ENCODE peak calls at places on chromosomes 1 and 21, in six cellular contexts. One of them, this sample, is unnamed.

GRCh38 chr1:53591924-53592323 is 132.7 kb downstream of the DMRTB1 start:
- DNase-seq in trophoblast cell: no peak
- DNase-seq in IMR-90: no peak
- DNase-seq in H9: no peak
- DNase-seq in H1: no peak
- DNase-seq in mesenchymal stem cell: no peak
- DNase-seq in this sample: no peak

GRCh38 chr1:170704256-170704655 is 40.3 kb downstream of the PRRX1 start:
- DNase-seq in IMR-90: peak
- DNase-seq in mesenchymal stem cell: no peak
- DNase-seq in H1: no peak
- DNase-seq in H9: no peak
- DNase-seq in trophoblast cell: no peak
- DNase-seq in this sample: no peak

GRCh38 chr1:183063349-183063748 is 40.1 kb downstream of the LAMC1 start:
- DNase-seq in trophoblast cell: no peak
- DNase-seq in IMR-90: peak
- DNase-seq in mesenchymal stem cell: no peak
- DNase-seq in H1: no peak
- DNase-seq in H9: no peak
- DNase-seq in this sample: no peak

GRCh38 chr1:54254055-54254454 is 54.1 kb downstream of the MRPL37 start:
- DNase-seq in H9: no peak
- DNase-seq in mesenchymal stem cell: no peak
- DNase-seq in trophoblast cell: no peak
- DNase-seq in H1: no peak
- DNase-seq in IMR-90: peak
- DNase-seq in this sample: no peak

GRCh38 chr1:54474500-54475235 is 68.5 kb upstream of the SSBP3 start:
- DNase-seq in trophoblast cell: no peak
- DNase-seq in H1: no peak
- DNase-seq in H9: peak
- DNase-seq in mesenchymal stem cell: peak
- DNase-seq in IMR-90: no peak
- DNase-seq in this sample: no peak

GRCh38 chr1:220685879-220686278 is 4.3 kb upstream of the C1orf115 start:
- DNase-seq in H1: no peak
- DNase-seq in mesenchymal stem cell: no peak
- DNase-seq in H9: peak
- DNase-seq in IMR-90: no peak
- DNase-seq in trophoblast cell: no peak
- DNase-seq in this sample: no peak

GRCh38 chr21:34365794-34366193 is 2.0 kb downstream of the KCNE2 start:
- DNase-seq in H1: no peak
- DNase-seq in H9: no peak
- DNase-seq in IMR-90: no peak
- DNase-seq in trophoblast cell: no peak
- DNase-seq in mesenchymal stem cell: no peak
- DNase-seq in this sample: peak

GRCh38 chr1:44505210-44505993 is 100.3 kb downstream of the RNF220 start:
- DNase-seq in IMR-90: no peak
- DNase-seq in mesenchymal stem cell: no peak
- DNase-seq in H9: no peak
- DNase-seq in H1: no peak
- DNase-seq in trophoblast cell: no peak
- DNase-seq in this sample: peak

GRCh38 chr1:236451796-236452373 is 57.8 kb downstream of the EDARADD start:
- DNase-seq in trophoblast cell: no peak
- DNase-seq in IMR-90: no peak
- DNase-seq in H1: peak
- DNase-seq in H9: peak
- DNase-seq in mesenchymal stem cell: no peak
- DNase-seq in this sample: no peak

GRCh38 chr1:240235521-240236288 is 144.0 kb downstream of the FMN2 start:
- DNase-seq in mesenchymal stem cell: peak
- DNase-seq in trophoblast cell: no peak
- DNase-seq in H9: no peak
- DNase-seq in H1: no peak
- DNase-seq in IMR-90: no peak
- DNase-seq in this sample: no peak

GRCh38 chr1:229241390-229241789 is 29.5 kb upstream of the RAB4A start:
- DNase-seq in H1: no peak
- DNase-seq in IMR-90: no peak
- DNase-seq in trophoblast cell: no peak
- DNase-seq in mesenchymal stem cell: no peak
- DNase-seq in H9: no peak
- DNase-seq in this sample: no peak

GRCh38 chr1:46770541-46770940 is 28.3 kb upstream of the CYP4B1 start:
- DNase-seq in H9: no peak
- DNase-seq in IMR-90: no peak
- DNase-seq in trophoblast cell: no peak
- DNase-seq in mesenchymal stem cell: no peak
- DNase-seq in H1: no peak
- DNase-seq in this sample: no peak

GRCh38 chr1:31373897-31374486 is 1.1 kb upstream of the FABP3 start:
- DNase-seq in IMR-90: no peak
- DNase-seq in mesenchymal stem cell: no peak
- DNase-seq in H9: no peak
- DNase-seq in trophoblast cell: no peak
- DNase-seq in H1: no peak
- DNase-seq in this sample: no peak

GRCh38 chr1:229381234-229381633 is 38.4 kb upstream of the CCSAP start:
- DNase-seq in mesenchymal stem cell: no peak
- DNase-seq in H1: peak
- DNase-seq in trophoblast cell: no peak
- DNase-seq in H9: peak
- DNase-seq in IMR-90: no peak
- DNase-seq in this sample: no peak

GRCh38 chr1:63148825-63149645 is 173.3 kb upstream of the FOXD3 start:
- DNase-seq in mesenchymal stem cell: peak
- DNase-seq in IMR-90: peak
- DNase-seq in trophoblast cell: no peak
- DNase-seq in H9: peak
- DNase-seq in H1: peak
- DNase-seq in this sample: peak

GRCh38 chr1:10694274-10694632 is 102.2 kb downstream of the CASZ1 start:
- DNase-seq in mesenchymal stem cell: peak
- DNase-seq in IMR-90: no peak
- DNase-seq in trophoblast cell: peak
- DNase-seq in H1: no peak
- DNase-seq in H9: peak
- DNase-seq in this sample: no peak

GRCh38 chr21:35329940-35330670 is 281.0 kb upstream of the RUNX1 start:
- DNase-seq in H9: no peak
- DNase-seq in mesenchymal stem cell: no peak
- DNase-seq in trophoblast cell: no peak
- DNase-seq in H1: no peak
- DNase-seq in IMR-90: no peak
- DNase-seq in this sample: no peak

GRCh38 chr1:203627819-203628184 is 1.2 kb downstream of the ATP2B4 start:
- DNase-seq in H1: no peak
- DNase-seq in IMR-90: no peak
- DNase-seq in H9: no peak
- DNase-seq in mesenchymal stem cell: peak
- DNase-seq in trophoblast cell: no peak
- DNase-seq in this sample: no peak

DNA sequence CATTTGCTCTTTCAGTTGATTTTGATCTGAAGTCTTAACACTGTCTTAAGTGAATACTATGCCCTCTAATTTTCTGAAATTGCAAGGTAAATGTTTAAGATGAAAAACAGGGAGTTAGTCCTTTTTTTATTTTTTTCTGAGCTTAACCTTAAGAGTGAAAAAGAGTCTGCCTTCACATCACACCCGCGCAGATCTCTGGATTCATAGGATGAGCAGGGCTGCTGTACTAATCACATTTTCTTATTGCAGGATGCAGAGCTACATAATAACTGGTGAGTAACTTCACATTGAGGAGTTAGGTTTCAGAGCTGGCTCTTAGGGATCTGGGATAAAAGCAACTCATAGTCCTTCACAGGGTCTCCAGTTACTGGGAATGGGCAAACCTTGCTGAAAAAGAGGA is 188.7 kb upstream of the ATP1B1 start:
- DNase-seq in IMR-90: no peak
- DNase-seq in H9: no peak
- DNase-seq in trophoblast cell: no peak
- DNase-seq in H1: no peak
- DNase-seq in mesenchymal stem cell: no peak
- DNase-seq in this sample: no peak
- H4K91ac ChIP-seq in IMR-90: no peak
- H4K91ac ChIP-seq in H9: no peak
- H4K91ac ChIP-seq in trophoblast cell: no peak
- H4K91ac ChIP-seq in H1: no peak
- H4K91ac ChIP-seq in mesenchymal stem cell: no peak
- H4K91ac ChIP-seq in this sample: no peak

GRCh38 chr1:231272173-231272572 is 31.2 kb downstream of the GNPAT start:
- DNase-seq in IMR-90: no peak
- DNase-seq in H9: no peak
- DNase-seq in mesenchymal stem cell: no peak
- DNase-seq in H1: no peak
- DNase-seq in trophoblast cell: no peak
- DNase-seq in this sample: no peak

GRCh38 chr1:231264642-231265041 is 23.6 kb downstream of the GNPAT start:
- DNase-seq in H9: no peak
- DNase-seq in mesenchymal stem cell: no peak
- DNase-seq in trophoblast cell: peak
- DNase-seq in H1: no peak
- DNase-seq in IMR-90: no peak
- DNase-seq in this sample: no peak

GRCh38 chr1:231265379-231265778 is 24.4 kb downstream of the GNPAT start:
- DNase-seq in H1: no peak
- DNase-seq in mesenchymal stem cell: no peak
- DNase-seq in H9: no peak
- DNase-seq in trophoblast cell: no peak
- DNase-seq in IMR-90: no peak
- DNase-seq in this sample: no peak

DNA sequence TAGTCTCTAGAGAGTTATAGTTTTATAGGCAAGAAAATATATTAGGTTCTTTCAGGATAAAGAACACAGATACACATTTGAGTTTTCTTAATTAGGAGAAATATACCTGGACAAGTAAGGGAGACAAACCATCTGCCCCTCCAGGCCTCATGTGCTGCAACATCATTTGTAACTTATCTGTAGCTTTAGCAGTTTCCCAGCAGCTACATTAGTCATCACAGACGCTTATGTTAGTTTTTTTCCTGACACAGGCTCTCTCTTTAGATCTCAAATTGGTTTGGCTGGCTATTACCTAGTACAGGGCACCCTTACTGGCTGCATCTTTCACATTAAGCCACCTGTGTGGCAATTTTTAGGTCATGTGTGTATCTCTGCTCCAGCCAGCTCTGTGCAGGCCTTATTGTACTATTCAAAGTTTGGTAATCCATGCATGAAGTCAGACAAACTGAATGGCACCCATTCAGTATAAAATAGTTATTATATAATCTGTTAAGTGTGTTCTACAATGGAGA is 25.9 kb downstream of the GNPAT start:
- DNase-seq in mesenchymal stem cell: peak
- DNase-seq in trophoblast cell: no peak
- DNase-seq in H9: no peak
- DNase-seq in IMR-90: peak
- DNase-seq in H1: no peak
- DNase-seq in this sample: no peak
- H4K91ac ChIP-seq in mesenchymal stem cell: no peak
- H4K91ac ChIP-seq in trophoblast cell: no peak
- H4K91ac ChIP-seq in H9: no peak
- H4K91ac ChIP-seq in IMR-90: no peak
- H4K91ac ChIP-seq in H1: no peak
- H4K91ac ChIP-seq in this sample: no peak

GRCh38 chr1:147287133-147287865 is 44.8 kb downstream of the CHD1L start:
- DNase-seq in trophoblast cell: no peak
- DNase-seq in H9: no peak
- DNase-seq in mesenchymal stem cell: peak
- DNase-seq in IMR-90: peak
- DNase-seq in H1: no peak
- DNase-seq in this sample: no peak
- H4K91ac ChIP-seq in trophoblast cell: no peak
- H4K91ac ChIP-seq in H9: no peak
- H4K91ac ChIP-seq in mesenchymal stem cell: no peak
- H4K91ac ChIP-seq in IMR-90: no peak
- H4K91ac ChIP-seq in H1: no peak
- H4K91ac ChIP-seq in this sample: no peak

GRCh38 chr1:42820813-42821212 is 3.6 kb upstream of the SVBP start:
- DNase-seq in trophoblast cell: no peak
- DNase-seq in IMR-90: no peak
- DNase-seq in H1: no peak
- DNase-seq in mesenchymal stem cell: no peak
- DNase-seq in H9: no peak
- DNase-seq in this sample: no peak

GRCh38 chr1:42825058-42825851 is 8.1 kb upstream of the SVBP start:
- DNase-seq in IMR-90: no peak
- DNase-seq in H1: no peak
- DNase-seq in trophoblast cell: no peak
- DNase-seq in H9: no peak
- DNase-seq in mesenchymal stem cell: no peak
- DNase-seq in this sample: no peak

GRCh38 chr1:42822833-42823392 is 5.7 kb upstream of the SVBP start:
- DNase-seq in H1: no peak
- DNase-seq in H9: no peak
- DNase-seq in trophoblast cell: no peak
- DNase-seq in IMR-90: peak
- DNase-seq in mesenchymal stem cell: peak
- DNase-seq in this sample: no peak

GRCh38 chr1:42824481-42825057 is 7.4 kb upstream of the SVBP start:
- DNase-seq in trophoblast cell: no peak
- DNase-seq in IMR-90: no peak
- DNase-seq in mesenchymal stem cell: no peak
- DNase-seq in H9: no peak
- DNase-seq in H1: no peak
- DNase-seq in this sample: no peak

GRCh38 chr1:42821690-42822089 is 4.5 kb upstream of the SVBP start:
- DNase-seq in IMR-90: no peak
- DNase-seq in trophoblast cell: no peak
- DNase-seq in H9: no peak
- DNase-seq in mesenchymal stem cell: no peak
- DNase-seq in H1: no peak
- DNase-seq in this sample: no peak
- H4K91ac ChIP-seq in IMR-90: no peak
- H4K91ac ChIP-seq in trophoblast cell: no peak
- H4K91ac ChIP-seq in H9: no peak
- H4K91ac ChIP-seq in mesenchymal stem cell: no peak
- H4K91ac ChIP-seq in H1: no peak
- H4K91ac ChIP-seq in this sample: no peak

GRCh38 chr1:12537906-12538461 is 80.0 kb downstream of the DHRS3 start:
- DNase-seq in IMR-90: no peak
- DNase-seq in trophoblast cell: no peak
- DNase-seq in H1: no peak
- DNase-seq in mesenchymal stem cell: no peak
- DNase-seq in H9: no peak
- DNase-seq in this sample: no peak

GRCh38 chr1:12537294-12537693 is 80.7 kb downstream of the DHRS3 start:
- DNase-seq in H9: no peak
- DNase-seq in IMR-90: no peak
- DNase-seq in H1: no peak
- DNase-seq in mesenchymal stem cell: no peak
- DNase-seq in trophoblast cell: no peak
- DNase-seq in this sample: no peak

GRCh38 chr1:12532405-12533315 is 85.3 kb downstream of the DHRS3 start:
- DNase-seq in H9: no peak
- DNase-seq in trophoblast cell: no peak
- DNase-seq in H1: no peak
- DNase-seq in mesenchymal stem cell: no peak
- DNase-seq in IMR-90: no peak
- DNase-seq in this sample: no peak

GRCh38 chr1:12539320-12539704 is 78.7 kb downstream of the DHRS3 start:
- DNase-seq in mesenchymal stem cell: no peak
- DNase-seq in H1: no peak
- DNase-seq in IMR-90: no peak
- DNase-seq in H9: no peak
- DNase-seq in trophoblast cell: no peak
- DNase-seq in this sample: no peak

GRCh38 chr1:12536023-12536639 is 81.9 kb downstream of the DHRS3 start:
- DNase-seq in H1: no peak
- DNase-seq in H9: no peak
- DNase-seq in trophoblast cell: no peak
- DNase-seq in mesenchymal stem cell: no peak
- DNase-seq in IMR-90: no peak
- DNase-seq in this sample: no peak
- H4K91ac ChIP-seq in H1: no peak
- H4K91ac ChIP-seq in H9: no peak
- H4K91ac ChIP-seq in trophoblast cell: no peak
- H4K91ac ChIP-seq in mesenchymal stem cell: no peak
- H4K91ac ChIP-seq in IMR-90: no peak
- H4K91ac ChIP-seq in this sample: no peak